ENCODE peak calls at places on chromosomes 4 and X, in eight cellular contexts. M, Z, I, W, H, F, U and J are unnamed samples.
A peak's percentile ranks its signal among the peaks of the same experiment; 100 is the strongest.

GRCh38 chr4:54526560-54526959 is 131.2 kb upstream of the KIT start:
- DNase-seq in M (no peak), Z (no peak), I (no peak), W (no peak), H (no peak), F (no peak), U (no peak), J (no peak)

GRCh38 chr4:129189630-129190029 is 93.7 kb downstream of the C4orf33 start:
- DNase-seq in M (no peak), Z (no peak), I (no peak), W (no peak), H (no peak), F (no peak), U (no peak), J (no peak)

GRCh38 chrX:77617206-77617605 is 168.8 kb downstream of the ATRX start:
- DNase-seq in M (no peak), Z (no peak), I (no peak), W (no peak), H (no peak), F (no peak), U (no peak), J (no peak)

GRCh38 chrX:276588-277171 is 4.5 kb upstream of the PLCXD1 start:
- DNase-seq in M (peak; percentile 54), Z (peak; percentile 82), I (no peak), W (no peak), H (no peak), F (no peak), U (no peak), J (no peak)

GRCh38 chr4:26145212-26145611 is 175.6 kb upstream of the RBPJ start:
- DNase-seq in M (no peak), Z (no peak), I (no peak), W (no peak), H (no peak), F (no peak), U (no peak), J (no peak)

GRCh38 chrX:19640693-19641374 is 125.5 kb upstream of the MAP3K15 start:
- DNase-seq in M (no peak), Z (no peak), I (no peak), W (no peak), H (no peak), F (no peak), U (no peak), J (no peak)

GRCh38 chr4:128871948-128872347 is 62.4 kb downstream of the JADE1 start:
- DNase-seq in M (no peak), Z (no peak), I (no peak), W (no peak), H (no peak), F (no peak), U (no peak), J (no peak)

GRCh38 chrX:118437283-118437682 is 58.3 kb upstream of the DOCK11 start:
- DNase-seq in M (no peak), Z (no peak), I (no peak), W (no peak), H (peak; percentile 26), F (no peak), U (no peak), J (no peak)

GRCh38 chr4:127778102-127778501 is 4.0 kb upstream of the HSPA4L start:
- DNase-seq in M (no peak), Z (no peak), I (no peak), W (no peak), H (no peak), F (no peak), U (no peak), J (no peak)

GRCh38 chrX:10800776-10801175 is 180.4 kb upstream of the MID1 start:
- DNase-seq in M (no peak), Z (no peak), I (no peak), W (no peak), H (no peak), F (no peak), U (no peak), J (no peak)

GRCh38 chrX:141439651-141440050 is 144.9 kb downstream of the SPANXA1 start:
- DNase-seq in M (no peak), Z (no peak), I (no peak), W (no peak), H (no peak), F (no peak), U (no peak), J (no peak)

GRCh38 chr4:145716200-145716599 is 36.3 kb downstream of the C4orf51 start:
- DNase-seq in M (no peak), Z (peak; percentile 68), I (no peak), W (no peak), H (no peak), F (no peak), U (no peak), J (no peak)

GRCh38 chrX:40108084-40108958 is 10.6 kb upstream of the BCOR start:
- DNase-seq in M (peak; percentile 68), Z (peak; percentile 81), I (no peak), W (no peak), H (no peak), F (peak; percentile 42), U (no peak), J (no peak)

GRCh38 chr4:38078590-38079381 is 118.6 kb downstream of the PTTG2 start:
- DNase-seq in M (no peak), Z (no peak), I (no peak), W (no peak), H (peak; percentile 31), F (no peak), U (no peak), J (no peak)

GRCh38 chrX:4380710-4381109 is 667.3 kb upstream of the PRKX start:
- DNase-seq in M (no peak), Z (no peak), I (no peak), W (no peak), H (no peak), F (no peak), U (no peak), J (no peak)

GRCh38 chr4:104330125-104330524 is 164.6 kb downstream of the CXXC4 start:
- DNase-seq in M (no peak), Z (no peak), I (no peak), W (no peak), H (no peak), F (no peak), U (no peak), J (no peak)

GRCh38 chrX:150375243-150375642 is 12.1 kb downstream of the MAMLD1 start:
- DNase-seq in M (no peak), Z (no peak), I (no peak), W (no peak), H (no peak), F (no peak), U (no peak), J (no peak)

GRCh38 chr4:10085386-10085785 is 31.2 kb downstream of the WDR1 start:
- DNase-seq in M (no peak), Z (no peak), I (no peak), W (no peak), H (no peak), F (peak; percentile 16), U (no peak), J (no peak)

GRCh38 chr4:55321707-55322264 is 24.3 kb upstream of the SRD5A3 start:
- DNase-seq in M (peak; percentile 82), Z (peak; percentile 74), I (no peak), W (peak; percentile 2), H (peak; percentile 59), F (peak; percentile 28), U (peak; percentile 38), J (no peak)

GRCh38 chrX:120499301-120500097 is 30.4 kb upstream of the LAMP2 start:
- DNase-seq in M (no peak), Z (no peak), I (no peak), W (no peak), H (no peak), F (peak; percentile 26), U (no peak), J (no peak)

GRCh38 chr4:39682133-39682532 is 15.8 kb upstream of the UBE2K start:
- DNase-seq in M (no peak), Z (no peak), I (no peak), W (no peak), H (no peak), F (no peak), U (no peak), J (no peak)

GRCh38 chr4:91302120-91302519 is 1001.6 kb upstream of the GRID2 start:
- DNase-seq in M (no peak), Z (no peak), I (no peak), W (no peak), H (no peak), F (no peak), U (no peak), J (no peak)

GRCh38 chr4:2288051-2288541 is 26.2 kb upstream of the MXD4 start:
- DNase-seq in M (no peak), Z (no peak), I (no peak), W (no peak), H (no peak), F (no peak), U (no peak), J (no peak)

GRCh38 chrX:44842555-44843317 is 1.1 kb upstream of the DUSP21 start:
- DNase-seq in M (no peak), Z (peak; percentile 24), I (no peak), W (no peak), H (no peak), F (no peak), U (no peak), J (no peak)

GRCh38 chrX:3514996-3515395 is 168.5 kb upstream of the MXRA5 start:
- DNase-seq in M (no peak), Z (no peak), I (no peak), W (no peak), H (no peak), F (no peak), U (no peak), J (no peak)

GRCh38 chr4:77665381-77666069 is 59.9 kb downstream of the CXCL13 start:
- DNase-seq in M (no peak), Z (no peak), I (no peak), W (no peak), H (no peak), F (no peak), U (no peak), J (no peak)

GRCh38 chrX:118499295-118499694 is 3.7 kb downstream of the DOCK11 start:
- DNase-seq in M (no peak), Z (no peak), I (no peak), W (no peak), H (no peak), F (no peak), U (no peak), J (no peak)

GRCh38 chrX:574830-575229 is 55.8 kb upstream of the SHOX start:
- DNase-seq in M (no peak), Z (no peak), I (no peak), W (no peak), H (no peak), F (no peak), U (no peak), J (no peak)

GRCh38 chr4:519885-520595 is 21.0 kb downstream of the PIGG start:
- DNase-seq in M (no peak), Z (no peak), I (no peak), W (no peak), H (no peak), F (no peak), U (no peak), J (no peak)

GRCh38 chr4:52873191-52873590 is 11.1 kb downstream of the RASL11B start:
- DNase-seq in M (peak; percentile 31), Z (no peak), I (no peak), W (no peak), H (no peak), F (no peak), U (no peak), J (no peak)

GRCh38 chr4:145954924-145955339 is 16.3 kb upstream of the ZNF827 start:
- DNase-seq in M (no peak), Z (peak; percentile 96), I (no peak), W (no peak), H (peak; percentile 91), F (no peak), U (no peak), J (no peak)